ENCODE peak calls at places on chromosomes 3 and 15, in four cellular contexts. X is GM20000, Z is neural crest cell, W is psoas muscle. S is an unnamed sample.

GRCh38 chr3:130748981-130749380 is 2.4 kb upstream of the PIK3R4 start:
- DNase-seq in X (no peak), W (no peak), Z (no peak), S (no peak)

GRCh38 chr15:80010131-80010673 is 39.2 kb upstream of the BCL2A1 start:
- DNase-seq in W (no peak), Z (no peak), X (no peak), S (no peak)

GRCh38 chr15:33492434-33493052 is 181.8 kb downstream of the RYR3 start:
- DNase-seq in X (no peak), W (no peak), Z (no peak), S (no peak)

GRCh38 chr3:135017494-135017893 is 222.4 kb downstream of the EPHB1 start:
- DNase-seq in W (no peak), X (no peak), Z (no peak), S (no peak)

GRCh38 chr15:43762824-43763223 is 13.9 kb downstream of the ELL3 start:
- DNase-seq in X (no peak), Z (no peak), W (no peak), S (no peak)

GRCh38 chr15:68368731-68369435 is 63.1 kb downstream of the ITGA11 start:
- DNase-seq in Z (no peak), X (no peak), W (no peak), S (no peak)

GRCh38 chr3:156579427-156579851 is 24.5 kb upstream of the SSR3 start:
- DNase-seq in X (no peak), Z (no peak), W (no peak), S (no peak)

GRCh38 chr15:63189955-63190691 is 717 bp downstream of the RAB8B start:
- DNase-seq in Z (no peak), X (no peak), W (no peak), S (no peak)

GRCh38 chr15:66803182-66803729 is 101.2 kb downstream of the SMAD6 start:
- DNase-seq in W (peak), X (no peak), Z (peak), S (no peak)

GRCh38 chr15:99703603-99704443 is 29.4 kb downstream of the LYSMD4 start:
- DNase-seq in Z (no peak), X (peak), W (no peak), S (peak)

GRCh38 chr15:71781179-71781964 is 29.0 kb upstream of the NR2E3 start:
- DNase-seq in X (peak), W (no peak), Z (no peak), S (peak)

GRCh38 chr3:54596087-54596486 is 331.8 kb downstream of the LRTM1 start:
- DNase-seq in W (no peak), X (no peak), Z (no peak), S (no peak)

GRCh38 chr15:81820236-81820635 is 225.6 kb downstream of the MEX3B start:
- DNase-seq in Z (no peak), W (no peak), X (no peak), S (no peak)

GRCh38 chr3:98521897-98522537 is 685 bp downstream of the CLDND1 start:
- DNase-seq in X (peak), Z (peak), W (peak), S (peak)

GRCh38 chr15:73754461-73754860 is 1.3 kb upstream of the INSYN1 start:
- DNase-seq in Z (no peak), W (no peak), X (no peak), S (no peak)

GRCh38 chr3:159144472-159144871 is 342.6 kb downstream of the MFSD1 start:
- DNase-seq in X (no peak), Z (no peak), W (no peak), S (no peak)

GRCh38 chr3:102712896-102713295 is 278.1 kb downstream of the ZPLD1 start:
- DNase-seq in W (no peak), Z (no peak), X (no peak), S (no peak)

GRCh38 chr3:52153389-52154096 is 680 bp downstream of the POC1A start:
- DNase-seq in X (no peak), W (peak), Z (peak), S (no peak)

GRCh38 chr3:104941785-104942184 is 424.9 kb upstream of the ALCAM start:
- DNase-seq in X (no peak), W (no peak), Z (no peak), S (no peak)

GRCh38 chr3:54243262-54243931 is 121.0 kb downstream of the CACNA2D3 start:
- DNase-seq in X (no peak), Z (no peak), W (no peak), S (no peak)

GRCh38 chr3:139439278-139439677 is 37.0 kb downstream of the RBP2 start:
- DNase-seq in Z (no peak), X (no peak), W (no peak), S (no peak)

GRCh38 chr3:127803619-127804018 is 18.7 kb downstream of the MGLL start:
- DNase-seq in X (no peak), W (no peak), Z (no peak), S (no peak)

GRCh38 chr3:62373714-62374333 is 474 bp upstream of the FEZF2 start:
- DNase-seq in Z (no peak), X (peak), W (no peak), S (no peak)

GRCh38 chr3:107699682-107700081 is 176.9 kb downstream of the BBX start:
- DNase-seq in X (no peak), W (no peak), Z (no peak), S (no peak)

GRCh38 chr15:51203797-51204196 is 109.1 kb upstream of the TNFAIP8L3 start:
- DNase-seq in Z (no peak), W (no peak), X (no peak), S (no peak)

GRCh38 chr3:78506581-78507195 is 1261.1 kb downstream of the ROBO1 start:
- DNase-seq in X (no peak), W (no peak), Z (no peak), S (no peak)

GRCh38 chr15:78003539-78004008 is 73.9 kb downstream of the TBC1D2B start:
- DNase-seq in W (no peak), X (no peak), Z (no peak), S (no peak)

GRCh38 chr3:155325263-155325835 is 31.9 kb upstream of the STRIT1 start:
- DNase-seq in X (no peak), Z (no peak), W (no peak), S (no peak)

GRCh38 chr3:56122911-56123310 is 345.4 kb downstream of the ERC2 start:
- DNase-seq in W (no peak), X (no peak), Z (no peak), S (no peak)

GRCh38 chr15:27095809-27096580 is 125.0 kb downstream of the GABRG3 start:
- DNase-seq in Z (no peak), W (no peak), X (no peak), S (no peak)

GRCh38 chr3:121330118-121330517 is 215.7 kb downstream of the POLQ start:
- DNase-seq in X (no peak), Z (no peak), W (no peak), S (no peak)

GRCh38 chr3:178850452-178851166 is 221.0 kb downstream of the ZMAT3 start:
- DNase-seq in X (no peak), W (no peak), Z (no peak), S (no peak)

GRCh38 chr3:23202921-23203650 is at the start of gene UBE2E2:
- DNase-seq in X (peak), W (peak), Z (peak), S (peak)

GRCh38 chr3:66609660-66610547 is 109.1 kb upstream of the LRIG1 start:
- DNase-seq in Z (no peak), X (no peak), W (no peak), S (no peak)

GRCh38 chr3:53804697-53805462 is 41.3 kb downstream of the CHDH start:
- DNase-seq in Z (no peak), X (no peak), W (no peak), S (no peak)

GRCh38 chr3:17823039-17823438 is 80.6 kb upstream of the TBC1D5 start:
- DNase-seq in X (no peak), W (no peak), Z (no peak), S (no peak)

GRCh38 chr3:76643620-76644019 is 396.3 kb upstream of the ROBO2 start:
- DNase-seq in Z (no peak), W (no peak), X (no peak), S (no peak)

GRCh38 chr3:76646921-76647562 is 392.9 kb upstream of the ROBO2 start:
- DNase-seq in Z (no peak), W (no peak), X (no peak), S (no peak)

GRCh38 chr3:76645724-76646123 is 394.2 kb upstream of the ROBO2 start:
- DNase-seq in W (no peak), Z (no peak), X (no peak), S (no peak)
- TF ChIP-seq CTCF in W (no peak), Z (no peak), X (no peak), S (no peak)

GRCh38 chr3:20340324-20340928 is 154.4 kb upstream of the SGO1 start:
- DNase-seq in W (peak), X (peak), Z (peak), S (peak)
- TF ChIP-seq CTCF in W (peak), X (peak), Z (peak), S (peak)

GRCh38 chr15:57611938-57612337 is 20.2 kb downstream of the MYZAP start:
- DNase-seq in Z (no peak), W (no peak), X (no peak), S (no peak)
- TF ChIP-seq CTCF in Z (no peak), W (peak), X (no peak), S (no peak)

DNA sequence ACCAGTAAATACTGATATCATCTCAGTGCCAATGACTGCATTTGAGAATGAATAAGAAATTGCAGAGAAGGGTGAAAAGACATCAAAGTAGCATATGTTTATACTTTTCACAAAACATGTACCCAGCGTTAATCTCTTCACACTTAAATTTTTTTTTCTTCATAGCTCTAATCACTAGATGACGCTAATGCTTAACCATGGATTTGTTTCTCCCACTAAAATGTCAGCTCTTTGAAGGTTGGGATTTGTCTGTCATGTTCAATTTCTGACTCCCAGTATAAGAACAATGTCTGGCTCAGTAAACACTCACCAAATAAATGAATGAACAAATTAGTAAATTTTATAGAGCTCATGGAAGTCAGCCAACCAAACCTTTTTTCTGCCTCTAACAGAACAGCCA is 78.3 kb upstream of the LMCD1 start:
- DNase-seq in X (no peak), W (no peak), Z (no peak), S (no peak)
- TF ChIP-seq CTCF in X (no peak), W (no peak), Z (no peak), S (no peak)

S was measured in GM10248.